ENCODE peak calls at places on chromosomes 4 and X, in five cellular contexts. I is A549, V is HepG2, Z is endothelial cell of umbilical vein, O is K562. W is an unnamed sample.

GRCh38 chrX:75781618-75782017 is 3.4 kb downstream of the MAGEE2 start:
- DNase-seq in I (no peak), V (no peak), Z (no peak), O (no peak), W (no peak)

GRCh38 chrX:19602866-19603620 is 87.7 kb upstream of the MAP3K15 start:
- DNase-seq in I (peak), V (no peak), Z (no peak), O (peak), W (no peak)

GRCh38 chr4:20192754-20193521 is 58.8 kb upstream of the SLIT2 start:
- DNase-seq in I (no peak), V (no peak), Z (peak), O (no peak), W (no peak)

GRCh38 chrX:1449581-1450149 is 3.0 kb downstream of the ASMTL start:
- DNase-seq in I (no peak), V (no peak), Z (no peak), O (no peak), W (no peak)

GRCh38 chr4:105433421-105433820 is 40.4 kb downstream of the PPA2 start:
- DNase-seq in I (no peak), V (no peak), Z (no peak), O (no peak), W (no peak)

GRCh38 chrX:39331062-39331704 is 529.9 kb downstream of the MID1IP1 start:
- DNase-seq in I (no peak), V (no peak), Z (no peak), O (no peak), W (peak)

GRCh38 chr4:167021545-167022155 is 212.6 kb downstream of the SPOCK3 start:
- DNase-seq in I (no peak), V (peak), Z (peak), O (peak), W (peak)

GRCh38 chrX:23031600-23031999 is 31.8 kb downstream of the DDX53 start:
- DNase-seq in I (no peak), V (no peak), Z (no peak), O (no peak), W (no peak)

GRCh38 chr4:108758498-108758897 is 4.4 kb downstream of the ETNPPL start:
- DNase-seq in I (no peak), V (no peak), Z (no peak), O (no peak), W (no peak)

GRCh38 chr4:137909910-137910309 is 332.2 kb downstream of the SLC7A11 start:
- DNase-seq in I (no peak), V (no peak), Z (no peak), O (no peak), W (no peak)

GRCh38 chr4:100509386-100509785 is 8.4 kb downstream of the EMCN start:
- DNase-seq in I (no peak), V (no peak), Z (no peak), O (no peak), W (no peak)

GRCh38 chrX:11944486-11944885 is 186.4 kb downstream of the MSL3 start:
- DNase-seq in I (peak), V (no peak), Z (peak), O (peak), W (peak)

GRCh38 chrX:130778773-130779172 is 124.2 kb downstream of the ENOX2 start:
- DNase-seq in I (no peak), V (no peak), Z (no peak), O (no peak), W (no peak)

GRCh38 chrX:153968754-153969124 is 2.9 kb downstream of the HCFC1 start:
- DNase-seq in I (no peak), V (no peak), Z (no peak), O (no peak), W (peak)

GRCh38 chr4:83618431-83618830 is 82.5 kb downstream of the GPAT3 start:
- DNase-seq in I (peak), V (peak), Z (peak), O (peak), W (peak)

GRCh38 chr4:146237092-146237491 is 22.8 kb downstream of the REELD1 start:
- DNase-seq in I (no peak), V (no peak), Z (no peak), O (no peak), W (no peak)

GRCh38 chr4:52843958-52844357 is 18.2 kb upstream of the RASL11B start:
- DNase-seq in I (no peak), V (no peak), Z (no peak), O (no peak), W (no peak)

GRCh38 chr4:98648602-98649001 is 9.8 kb downstream of the TSPAN5 start:
- DNase-seq in I (no peak), V (no peak), Z (peak), O (no peak), W (no peak)

GRCh38 chr4:105414316-105414715 is 59.5 kb downstream of the PPA2 start:
- DNase-seq in I (no peak), V (no peak), Z (no peak), O (no peak), W (no peak)

GRCh38 chrX:31178064-31178768 is 106.4 kb upstream of the FTHL17 start:
- DNase-seq in I (no peak), V (no peak), Z (no peak), O (no peak), W (no peak)

GRCh38 chr4:40995850-40996249 is 218.5 kb downstream of the APBB2 start:
- DNase-seq in I (no peak), V (no peak), Z (no peak), O (no peak), W (no peak)

GRCh38 chr4:142549726-142550463 is 296.2 kb downstream of the INPP4B start:
- DNase-seq in I (peak), V (no peak), Z (peak), O (no peak), W (no peak)

GRCh38 chrX:100895365-100896075 is 21.4 kb upstream of the NOX1 start:
- DNase-seq in I (no peak), V (peak), Z (peak), O (no peak), W (peak)

GRCh38 chr4:75005727-75006126 is 72.8 kb downstream of the PARM1 start:
- DNase-seq in I (no peak), V (no peak), Z (no peak), O (no peak), W (no peak)

GRCh38 chr4:186134254-186134653 is 29.8 kb downstream of the FAM149A start:
- DNase-seq in I (no peak), V (no peak), Z (no peak), O (no peak), W (peak)
- TF ChIP-seq MYC in I (no peak), V (no peak), Z (no peak), O (no peak), W (no peak)

GRCh38 chr4:2934077-2934812 is 29.0 kb downstream of the NOP14 start:
- DNase-seq in I (peak), V (no peak), Z (peak), O (peak), W (peak)

GRCh38 chr4:2934813-2935761 is 28.1 kb downstream of the NOP14 start:
- DNase-seq in I (peak), V (peak), Z (peak), O (no peak), W (peak)

GRCh38 chr4:2936773-2937145 is 26.4 kb downstream of the NOP14 start:
- DNase-seq in I (no peak), V (no peak), Z (no peak), O (no peak), W (peak)

GRCh38 chr4:2937146-2937857 is 25.9 kb downstream of the NOP14 start:
- DNase-seq in I (no peak), V (peak), Z (no peak), O (no peak), W (peak)

DNA sequence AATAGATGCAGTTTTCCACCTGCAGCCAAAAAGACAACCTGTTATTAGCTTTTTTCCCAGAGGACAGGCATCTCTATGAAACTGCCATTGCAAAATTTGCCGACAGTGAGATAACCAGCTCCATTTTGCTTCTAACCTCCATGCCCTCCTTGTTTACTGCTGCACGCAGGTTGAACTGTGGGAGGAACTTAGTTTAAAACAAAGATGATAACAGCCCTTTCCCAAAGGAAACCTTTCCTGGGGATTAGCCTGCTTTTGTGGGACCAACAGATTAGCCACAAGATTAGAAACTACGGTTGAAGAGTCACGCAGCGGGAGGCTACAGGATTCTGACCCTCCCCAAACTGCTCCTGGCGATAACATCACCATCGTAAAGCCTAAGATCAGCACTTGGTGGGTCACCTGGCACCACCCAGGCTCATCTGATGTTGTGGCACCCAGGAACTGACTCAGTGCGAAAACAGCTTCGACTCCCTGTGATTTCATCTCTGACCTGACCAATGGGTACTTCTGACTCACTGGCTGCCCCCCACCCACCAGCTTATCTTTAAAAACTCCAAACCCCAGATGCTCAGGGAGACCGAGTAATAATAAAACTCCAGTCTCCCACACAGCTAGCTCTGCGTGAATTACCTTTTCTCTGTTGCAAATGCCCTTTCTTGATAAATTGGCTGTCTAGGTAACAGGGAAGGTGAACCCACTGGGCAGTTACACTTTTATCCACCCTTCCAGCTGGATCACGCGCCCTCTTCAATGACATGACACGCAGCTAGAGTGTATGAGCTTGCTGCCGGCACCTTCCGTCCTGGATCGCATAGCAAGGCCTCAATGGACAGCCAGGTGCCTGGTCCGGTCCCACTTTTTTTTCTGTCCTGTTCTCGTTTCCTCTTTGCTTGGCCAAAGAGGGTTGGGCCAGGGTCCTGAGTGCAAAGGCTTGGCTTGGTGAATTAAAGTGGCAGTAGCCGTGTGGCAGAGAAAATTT is 27.2 kb downstream of the NOP14 start:
- DNase-seq in I (no peak), V (no peak), Z (no peak), O (no peak), W (peak)
- TF ChIP-seq MYC in I (no peak), V (no peak), Z (no peak), O (no peak), W (no peak)

GRCh38 chr4:7007944-7008343 is 35.2 kb upstream of the TADA2B start:
- DNase-seq in I (no peak), V (peak), Z (no peak), O (peak), W (no peak)
- TF ChIP-seq MYC in I (no peak), V (no peak), Z (no peak), O (no peak), W (no peak)

DNA sequence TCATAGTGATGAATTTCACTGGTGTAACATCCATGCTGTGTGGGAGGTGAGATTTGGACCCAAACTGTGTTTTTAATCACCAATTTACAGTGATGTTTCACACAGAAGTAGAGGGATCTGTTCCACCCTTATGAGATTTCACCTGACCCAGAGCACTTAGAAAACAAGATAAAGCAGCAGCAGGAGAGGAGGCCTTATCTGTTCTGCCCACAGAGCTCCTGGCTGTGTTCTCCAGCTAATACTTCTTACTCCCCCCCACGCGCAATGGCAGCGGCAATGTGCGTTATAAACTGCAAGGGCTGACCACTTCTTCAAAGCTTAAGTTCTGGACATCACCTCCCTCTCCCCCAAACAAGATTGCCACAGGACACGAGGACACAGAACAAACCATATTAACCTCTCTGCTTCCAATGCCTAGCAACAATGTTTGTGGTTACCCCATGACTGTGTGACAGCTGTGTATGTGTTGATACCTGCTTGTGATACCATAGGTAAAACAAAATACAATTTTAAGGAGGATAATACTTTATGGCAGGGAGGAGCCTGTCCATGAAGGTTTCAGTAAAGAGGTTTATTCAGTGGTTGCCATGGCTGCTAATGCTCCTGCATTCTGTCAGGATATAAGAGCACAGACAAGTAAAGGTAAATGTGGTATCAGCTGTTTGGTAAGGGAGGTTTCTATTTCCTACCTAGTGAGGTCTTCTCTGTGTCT is 210.1 kb downstream of the SOWAHB start:
- DNase-seq in I (no peak), V (no peak), Z (no peak), O (no peak), W (no peak)
- TF ChIP-seq MYC in I (no peak), V (no peak), Z (no peak), O (no peak), W (no peak)